ENCODE peak calls at places on chromosome 1, in four cellular contexts. One of them, this sample, is unnamed.

GRCh38 chr1:30505853-30506784 is 217.3 kb downstream of the MATN1 start:
- DNase-seq in K562: no peak
- DNase-seq in spleen: no peak
- DNase-seq in prostate gland: no peak
- DNase-seq in this sample: no peak

GRCh38 chr1:212515329-212515760 is 82.6 kb downstream of the NENF start:
- DNase-seq in K562: no peak
- DNase-seq in spleen: no peak
- DNase-seq in prostate gland: no peak
- DNase-seq in this sample: no peak

GRCh38 chr1:24636661-24637357 is 6.3 kb upstream of the SRRM1 start:
- DNase-seq in spleen: no peak
- DNase-seq in prostate gland: no peak
- DNase-seq in K562: no peak
- DNase-seq in this sample: no peak

GRCh38 chr1:30179942-30180543 is 543.3 kb downstream of the MATN1 start:
- DNase-seq in K562: no peak
- DNase-seq in prostate gland: no peak
- DNase-seq in spleen: no peak
- DNase-seq in this sample: no peak

GRCh38 chr1:163661386-163661785 is 339.6 kb downstream of the NUF2 start:
- DNase-seq in spleen: no peak
- DNase-seq in prostate gland: no peak
- DNase-seq in K562: no peak
- DNase-seq in this sample: no peak

GRCh38 chr1:182671779-182672486 is 12.5 kb downstream of the RGS8 start:
- DNase-seq in K562: no peak
- DNase-seq in spleen: no peak
- DNase-seq in prostate gland: no peak
- DNase-seq in this sample: no peak

GRCh38 chr1:31734582-31735107 is 29.5 kb downstream of the ADGRB2 start:
- DNase-seq in prostate gland: no peak
- DNase-seq in K562: no peak
- DNase-seq in spleen: no peak
- DNase-seq in this sample: no peak

GRCh38 chr1:101022294-101022693 is 3.3 kb downstream of the DPH5 start:
- DNase-seq in spleen: no peak
- DNase-seq in K562: no peak
- DNase-seq in prostate gland: no peak
- DNase-seq in this sample: no peak

GRCh38 chr1:8681317-8681650 is 136.2 kb downstream of the RERE start:
- DNase-seq in spleen: no peak
- DNase-seq in prostate gland: no peak
- DNase-seq in K562: no peak
- DNase-seq in this sample: no peak

GRCh38 chr1:226778657-226779058 is 39.6 kb upstream of the ITPKB start:
- DNase-seq in spleen: no peak
- DNase-seq in prostate gland: peak
- DNase-seq in K562: no peak
- DNase-seq in this sample: no peak

GRCh38 chr1:171716620-171717019 is 25.2 kb downstream of the VAMP4 start:
- DNase-seq in K562: no peak
- DNase-seq in spleen: no peak
- DNase-seq in prostate gland: no peak
- DNase-seq in this sample: no peak

GRCh38 chr1:85015826-85016225 is 18.9 kb upstream of the MCOLN2 start:
- DNase-seq in prostate gland: no peak
- DNase-seq in spleen: no peak
- DNase-seq in K562: no peak
- DNase-seq in this sample: no peak

GRCh38 chr1:85022700-85023099 is 25.6 kb downstream of the MCOLN3 start:
- DNase-seq in spleen: no peak
- DNase-seq in prostate gland: no peak
- DNase-seq in K562: no peak
- DNase-seq in this sample: no peak

GRCh38 chr1:85024736-85025135 is 23.6 kb downstream of the MCOLN3 start:
- DNase-seq in spleen: no peak
- DNase-seq in K562: no peak
- DNase-seq in prostate gland: no peak
- DNase-seq in this sample: no peak

GRCh38 chr1:85025940-85026339 is 22.4 kb downstream of the MCOLN3 start:
- DNase-seq in K562: no peak
- DNase-seq in prostate gland: no peak
- DNase-seq in spleen: no peak
- DNase-seq in this sample: no peak

DNA sequence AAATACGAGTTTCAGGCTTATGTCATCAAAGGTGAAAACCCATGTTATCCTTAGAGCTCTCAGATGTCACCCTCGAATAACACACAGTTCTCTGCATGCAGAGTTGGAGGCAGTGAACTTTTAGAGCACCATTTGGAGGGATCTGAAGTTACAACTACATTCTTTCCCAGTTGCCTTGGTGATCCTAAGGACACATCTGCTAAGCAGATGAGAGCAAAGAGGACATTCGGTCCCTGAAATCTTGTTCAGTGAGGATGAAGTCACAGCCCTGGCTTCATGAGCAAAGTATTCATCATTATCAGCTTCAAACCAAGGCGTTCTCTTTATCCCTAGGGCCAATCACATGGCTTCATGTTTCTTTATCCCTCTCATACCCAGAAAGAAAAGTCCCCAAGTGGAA is 23.1 kb upstream of the MCOLN2 start:
- DNase-seq in spleen: no peak
- DNase-seq in prostate gland: no peak
- DNase-seq in K562: no peak
- DNase-seq in this sample: no peak
- TF ChIP-seq POLR2AphosphoS5 in spleen: no peak
- TF ChIP-seq POLR2AphosphoS5 in prostate gland: no peak
- TF ChIP-seq POLR2AphosphoS5 in K562: no peak
- TF ChIP-seq POLR2AphosphoS5 in this sample: no peak

GRCh38 chr1:21659924-21660326 is 9.2 kb downstream of the RAP1GAP start:
- DNase-seq in K562: no peak
- DNase-seq in prostate gland: no peak
- DNase-seq in spleen: peak
- DNase-seq in this sample: no peak

GRCh38 chr1:21661886-21662285 is 7.3 kb downstream of the RAP1GAP start:
- DNase-seq in spleen: peak
- DNase-seq in prostate gland: no peak
- DNase-seq in K562: no peak
- DNase-seq in this sample: no peak

GRCh38 chr1:21657456-21658190 is 11.5 kb downstream of the RAP1GAP start:
- DNase-seq in K562: peak
- DNase-seq in spleen: peak
- DNase-seq in prostate gland: no peak
- DNase-seq in this sample: no peak

GRCh38 chr1:21662426-21663250 is 6.5 kb downstream of the RAP1GAP start:
- DNase-seq in spleen: peak
- DNase-seq in prostate gland: no peak
- DNase-seq in K562: no peak
- DNase-seq in this sample: no peak

GRCh38 chr1:21659099-21659923 is 9.8 kb downstream of the RAP1GAP start:
- DNase-seq in prostate gland: peak
- DNase-seq in spleen: peak
- DNase-seq in K562: peak
- DNase-seq in this sample: peak
- TF ChIP-seq POLR2A in prostate gland: no peak
- TF ChIP-seq POLR2A in spleen: no peak
- TF ChIP-seq POLR2A in K562: peak
- TF ChIP-seq POLR2A in this sample: no peak

GRCh38 chr1:159091547-159092397 is 15.2 kb upstream of the AIM2 start:
- DNase-seq in prostate gland: no peak
- DNase-seq in K562: no peak
- DNase-seq in spleen: no peak
- DNase-seq in this sample: no peak
- TF ChIP-seq POLR2AphosphoS5 in prostate gland: no peak
- TF ChIP-seq POLR2AphosphoS5 in K562: no peak
- TF ChIP-seq POLR2AphosphoS5 in spleen: no peak
- TF ChIP-seq POLR2AphosphoS5 in this sample: no peak

GRCh38 chr1:16245476-16246196 is 8.7 kb upstream of the CPLANE2 start:
- DNase-seq in K562: no peak
- DNase-seq in prostate gland: no peak
- DNase-seq in spleen: no peak
- DNase-seq in this sample: no peak

GRCh38 chr1:16244650-16245285 is 7.8 kb upstream of the CPLANE2 start:
- DNase-seq in prostate gland: no peak
- DNase-seq in K562: no peak
- DNase-seq in spleen: no peak
- DNase-seq in this sample: no peak

GRCh38 chr1:16242556-16243407 is 5.8 kb upstream of the CPLANE2 start:
- DNase-seq in prostate gland: no peak
- DNase-seq in K562: peak
- DNase-seq in spleen: no peak
- DNase-seq in this sample: no peak

GRCh38 chr1:16243408-16243690 is 6.4 kb upstream of the CPLANE2 start:
- DNase-seq in spleen: no peak
- DNase-seq in prostate gland: no peak
- DNase-seq in K562: no peak
- DNase-seq in this sample: no peak

DNA sequence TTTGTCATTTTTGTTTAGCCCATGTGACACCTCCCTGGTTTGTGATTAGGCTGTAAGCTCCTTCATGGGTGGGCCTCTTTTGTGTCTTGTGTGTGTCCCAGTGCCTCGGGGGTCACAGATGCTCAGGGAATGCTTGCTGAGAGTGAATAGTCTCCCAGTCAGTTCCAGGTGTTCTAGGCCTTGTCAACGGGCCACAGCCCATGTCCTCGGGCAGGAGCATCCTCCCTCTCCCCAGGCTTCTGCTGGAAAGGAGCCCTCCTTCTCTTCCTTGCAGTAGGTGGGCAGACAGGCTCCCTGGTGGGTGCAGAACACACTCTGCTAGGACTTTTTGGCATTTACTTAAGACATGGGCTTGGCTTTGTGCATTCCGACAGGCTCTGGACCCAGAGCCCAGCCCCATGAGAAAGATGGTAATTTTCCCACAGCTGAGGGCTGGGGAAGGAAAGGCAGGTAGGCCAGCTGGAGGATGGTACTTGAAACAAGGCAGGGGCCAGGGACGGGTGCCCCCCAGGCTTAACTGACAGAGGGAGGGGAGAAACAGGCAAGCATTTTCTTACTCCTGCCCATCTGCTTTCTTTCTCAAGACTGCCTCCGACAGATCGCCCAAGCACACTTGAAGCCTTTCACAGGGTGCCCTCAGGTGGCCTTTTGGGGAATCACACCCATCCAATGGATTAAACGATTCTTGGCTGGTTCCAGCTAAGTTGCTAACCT is 7.1 kb upstream of the CPLANE2 start:
- DNase-seq in spleen: no peak
- DNase-seq in prostate gland: peak
- DNase-seq in K562: peak
- DNase-seq in this sample: peak
- TF ChIP-seq POLR2A in spleen: no peak
- TF ChIP-seq POLR2A in prostate gland: no peak
- TF ChIP-seq POLR2A in K562: no peak
- TF ChIP-seq POLR2A in this sample: no peak

GRCh38 chr1:213820362-213821149 is 167.2 kb upstream of the PROX1 start:
- DNase-seq in prostate gland: no peak
- DNase-seq in spleen: no peak
- DNase-seq in K562: no peak
- DNase-seq in this sample: no peak

GRCh38 chr1:213821175-213821942 is 166.4 kb upstream of the PROX1 start:
- DNase-seq in spleen: no peak
- DNase-seq in prostate gland: no peak
- DNase-seq in K562: no peak
- DNase-seq in this sample: no peak

DNA sequence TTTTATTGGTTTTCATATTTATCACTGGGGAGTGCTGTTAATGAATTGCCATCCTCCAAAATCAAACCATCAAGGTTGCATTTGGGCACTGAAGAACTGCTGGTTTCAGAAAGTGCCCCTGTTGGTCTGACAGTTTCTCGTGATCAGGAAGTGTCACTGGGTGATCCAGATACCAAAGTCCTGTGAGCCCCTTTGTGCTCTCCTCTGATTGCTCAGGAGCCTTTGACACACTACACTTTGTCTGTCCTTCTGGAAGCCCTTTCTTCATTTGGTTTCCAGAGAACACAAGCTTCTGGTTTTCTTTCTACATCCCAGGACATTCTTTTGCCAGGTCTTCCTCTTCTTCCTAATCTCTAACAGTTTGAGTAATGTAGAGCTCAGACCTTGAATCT is 165.8 kb upstream of the PROX1 start:
- DNase-seq in spleen: no peak
- DNase-seq in K562: no peak
- DNase-seq in prostate gland: no peak
- DNase-seq in this sample: no peak
- TF ChIP-seq POLR2AphosphoS5 in spleen: no peak
- TF ChIP-seq POLR2AphosphoS5 in K562: no peak
- TF ChIP-seq POLR2AphosphoS5 in prostate gland: no peak
- TF ChIP-seq POLR2AphosphoS5 in this sample: no peak